ENCODE peak calls at places on chromosome 6, in six cellular contexts. One of them, this sample, is unnamed.
A peak's percentile ranks its signal among the peaks of the same experiment; 100 is the strongest.

GRCh38 chr6:3630258-3630828 is 121.2 kb downstream of the PXDC1 start:
- DNase-seq in hepatocyte: no peak
- DNase-seq in IMR-90: no peak
- DNase-seq in CD8-positive, alpha-beta T cell: no peak
- DNase-seq in brain microvascular endothelial cell: no peak
- DNase-seq in esophagus squamous epithelium: no peak
- DNase-seq in this sample: no peak

GRCh38 chr6:85675030-85675819 is 32.5 kb upstream of the SYNCRIP start:
- DNase-seq in hepatocyte: peak; percentile 31
- DNase-seq in IMR-90: peak; percentile 84
- DNase-seq in CD8-positive, alpha-beta T cell: no peak
- DNase-seq in brain microvascular endothelial cell: peak; percentile 47
- DNase-seq in esophagus squamous epithelium: no peak
- DNase-seq in this sample: peak; percentile 79

GRCh38 chr6:1485678-1486077 is 96.3 kb downstream of the FOXF2 start:
- DNase-seq in hepatocyte: peak; percentile 39
- DNase-seq in IMR-90: peak; percentile 94
- DNase-seq in CD8-positive, alpha-beta T cell: no peak
- DNase-seq in brain microvascular endothelial cell: peak; percentile 89
- DNase-seq in esophagus squamous epithelium: no peak
- DNase-seq in this sample: peak; percentile 73

GRCh38 chr6:3379482-3380060 is 77.3 kb downstream of the SLC22A23 start:
- DNase-seq in hepatocyte: peak; percentile 46
- DNase-seq in IMR-90: peak; percentile 32
- DNase-seq in CD8-positive, alpha-beta T cell: no peak
- DNase-seq in brain microvascular endothelial cell: peak; percentile 51
- DNase-seq in esophagus squamous epithelium: no peak
- DNase-seq in this sample: no peak

GRCh38 chr6:19705606-19706005 is 131.6 kb upstream of the ID4 start:
- DNase-seq in hepatocyte: no peak
- DNase-seq in IMR-90: peak; percentile 17
- DNase-seq in CD8-positive, alpha-beta T cell: no peak
- DNase-seq in brain microvascular endothelial cell: no peak
- DNase-seq in esophagus squamous epithelium: no peak
- DNase-seq in this sample: no peak

GRCh38 chr6:36187446-36187845 is 9.1 kb upstream of the BRPF3 start:
- DNase-seq in hepatocyte: no peak
- DNase-seq in IMR-90: no peak
- DNase-seq in CD8-positive, alpha-beta T cell: no peak
- DNase-seq in brain microvascular endothelial cell: no peak
- DNase-seq in esophagus squamous epithelium: no peak
- DNase-seq in this sample: no peak

GRCh38 chr6:119591235-119591634 is 241.7 kb upstream of the MAN1A1 start:
- DNase-seq in hepatocyte: no peak
- DNase-seq in IMR-90: no peak
- DNase-seq in CD8-positive, alpha-beta T cell: no peak
- DNase-seq in brain microvascular endothelial cell: no peak
- DNase-seq in esophagus squamous epithelium: no peak
- DNase-seq in this sample: no peak

GRCh38 chr6:128333581-128334223 is 186.7 kb downstream of the PTPRK start:
- DNase-seq in hepatocyte: no peak
- DNase-seq in IMR-90: no peak
- DNase-seq in CD8-positive, alpha-beta T cell: no peak
- DNase-seq in brain microvascular endothelial cell: no peak
- DNase-seq in esophagus squamous epithelium: no peak
- DNase-seq in this sample: no peak

GRCh38 chr6:125018136-125018535 is 55.9 kb downstream of the RNF217 start:
- DNase-seq in hepatocyte: no peak
- DNase-seq in IMR-90: no peak
- DNase-seq in CD8-positive, alpha-beta T cell: no peak
- DNase-seq in brain microvascular endothelial cell: no peak
- DNase-seq in esophagus squamous epithelium: no peak
- DNase-seq in this sample: no peak

GRCh38 chr6:135575629-135576028 is 78.1 kb upstream of the AHI1 start:
- DNase-seq in hepatocyte: no peak
- DNase-seq in IMR-90: no peak
- DNase-seq in CD8-positive, alpha-beta T cell: no peak
- DNase-seq in brain microvascular endothelial cell: no peak
- DNase-seq in esophagus squamous epithelium: no peak
- DNase-seq in this sample: no peak

GRCh38 chr6:105291525-105291924 is 111.4 kb downstream of the PREP start:
- DNase-seq in hepatocyte: no peak
- DNase-seq in IMR-90: no peak
- DNase-seq in CD8-positive, alpha-beta T cell: no peak
- DNase-seq in brain microvascular endothelial cell: no peak
- DNase-seq in esophagus squamous epithelium: no peak
- DNase-seq in this sample: no peak

GRCh38 chr6:109580519-109580918 is 97.5 kb upstream of the ZBTB24 start:
- DNase-seq in hepatocyte: no peak
- DNase-seq in IMR-90: peak; percentile 20
- DNase-seq in CD8-positive, alpha-beta T cell: no peak
- DNase-seq in brain microvascular endothelial cell: peak; percentile 66
- DNase-seq in esophagus squamous epithelium: no peak
- DNase-seq in this sample: peak; percentile 26

GRCh38 chr6:26493258-26493657 is 6.8 kb upstream of the BTN1A1 start:
- DNase-seq in hepatocyte: no peak
- DNase-seq in IMR-90: peak; percentile 55
- DNase-seq in CD8-positive, alpha-beta T cell: no peak
- DNase-seq in brain microvascular endothelial cell: no peak
- DNase-seq in esophagus squamous epithelium: no peak
- DNase-seq in this sample: no peak

GRCh38 chr6:145891126-145891525 is 73.0 kb downstream of the SHPRH start:
- DNase-seq in hepatocyte: no peak
- DNase-seq in IMR-90: peak; percentile 96
- DNase-seq in CD8-positive, alpha-beta T cell: no peak
- DNase-seq in brain microvascular endothelial cell: peak; percentile 82
- DNase-seq in esophagus squamous epithelium: no peak
- DNase-seq in this sample: no peak

GRCh38 chr6:79861023-79861422 is 86.3 kb downstream of the ELOVL4 start:
- DNase-seq in hepatocyte: no peak
- DNase-seq in IMR-90: no peak
- DNase-seq in CD8-positive, alpha-beta T cell: no peak
- DNase-seq in brain microvascular endothelial cell: no peak
- DNase-seq in esophagus squamous epithelium: no peak
- DNase-seq in this sample: no peak

GRCh38 chr6:6148192-6148815 is 141.6 kb upstream of the NRN1 start:
- DNase-seq in hepatocyte: no peak
- DNase-seq in IMR-90: no peak
- DNase-seq in CD8-positive, alpha-beta T cell: no peak
- DNase-seq in brain microvascular endothelial cell: no peak
- DNase-seq in esophagus squamous epithelium: no peak
- DNase-seq in this sample: no peak

GRCh38 chr6:62519574-62519973 is 233.5 kb upstream of the KHDRBS2 start:
- DNase-seq in hepatocyte: no peak
- DNase-seq in IMR-90: no peak
- DNase-seq in CD8-positive, alpha-beta T cell: no peak
- DNase-seq in brain microvascular endothelial cell: no peak
- DNase-seq in esophagus squamous epithelium: no peak
- DNase-seq in this sample: no peak

GRCh38 chr6:62516287-62517152 is 230.5 kb upstream of the KHDRBS2 start:
- DNase-seq in hepatocyte: no peak
- DNase-seq in IMR-90: no peak
- DNase-seq in CD8-positive, alpha-beta T cell: no peak
- DNase-seq in brain microvascular endothelial cell: no peak
- DNase-seq in esophagus squamous epithelium: no peak
- DNase-seq in this sample: no peak
- H3K4me3 ChIP-seq in hepatocyte: no peak overlapping the region
- H3K4me3 ChIP-seq in IMR-90: no peak overlapping the region
- H3K4me3 ChIP-seq in CD8-positive, alpha-beta T cell: no peak overlapping the region
- H3K4me3 ChIP-seq in brain microvascular endothelial cell: no peak overlapping the region
- H3K4me3 ChIP-seq in esophagus squamous epithelium: no peak overlapping the region
- H3K4me3 ChIP-seq in this sample: no peak overlapping the region

GRCh38 chr6:33213989-33214335 is 5.7 kb downstream of the RING1 start:
- DNase-seq in hepatocyte: no peak
- DNase-seq in IMR-90: no peak
- DNase-seq in CD8-positive, alpha-beta T cell: no peak
- DNase-seq in brain microvascular endothelial cell: no peak
- DNase-seq in esophagus squamous epithelium: no peak
- DNase-seq in this sample: no peak

GRCh38 chr6:33213166-33213988 is 5.1 kb downstream of the RING1 start:
- DNase-seq in hepatocyte: no peak
- DNase-seq in IMR-90: no peak
- DNase-seq in CD8-positive, alpha-beta T cell: peak; percentile 30
- DNase-seq in brain microvascular endothelial cell: no peak
- DNase-seq in esophagus squamous epithelium: no peak
- DNase-seq in this sample: peak; percentile 64

GRCh38 chr6:33211136-33211535 is 2.8 kb downstream of the RING1 start:
- DNase-seq in hepatocyte: no peak
- DNase-seq in IMR-90: no peak
- DNase-seq in CD8-positive, alpha-beta T cell: no peak
- DNase-seq in brain microvascular endothelial cell: no peak
- DNase-seq in esophagus squamous epithelium: no peak
- DNase-seq in this sample: no peak

GRCh38 chr6:33211666-33212422 is 3.5 kb downstream of the RING1 start:
- DNase-seq in hepatocyte: no peak
- DNase-seq in IMR-90: no peak
- DNase-seq in CD8-positive, alpha-beta T cell: no peak
- DNase-seq in brain microvascular endothelial cell: no peak
- DNase-seq in esophagus squamous epithelium: no peak
- DNase-seq in this sample: no peak

GRCh38 chr6:33212857-33213165 is 4.5 kb downstream of the RING1 start:
- DNase-seq in hepatocyte: no peak
- DNase-seq in IMR-90: no peak
- DNase-seq in CD8-positive, alpha-beta T cell: no peak
- DNase-seq in brain microvascular endothelial cell: no peak
- DNase-seq in esophagus squamous epithelium: no peak
- DNase-seq in this sample: no peak
- H3K27me3 ChIP-seq in hepatocyte: peaks cover 5% of the 10 kb centered on the region
- H3K27me3 ChIP-seq in IMR-90: peaks cover 14% of the 10 kb centered on the region
- H3K27me3 ChIP-seq in CD8-positive, alpha-beta T cell: no peaks in the 10 kb centered on the region
- H3K27me3 ChIP-seq in brain microvascular endothelial cell: no peaks in the 10 kb centered on the region
- H3K27me3 ChIP-seq in esophagus squamous epithelium: no peaks in the 10 kb centered on the region
- H3K27me3 ChIP-seq in this sample: peaks cover 2% of the 10 kb centered on the region

DNA sequence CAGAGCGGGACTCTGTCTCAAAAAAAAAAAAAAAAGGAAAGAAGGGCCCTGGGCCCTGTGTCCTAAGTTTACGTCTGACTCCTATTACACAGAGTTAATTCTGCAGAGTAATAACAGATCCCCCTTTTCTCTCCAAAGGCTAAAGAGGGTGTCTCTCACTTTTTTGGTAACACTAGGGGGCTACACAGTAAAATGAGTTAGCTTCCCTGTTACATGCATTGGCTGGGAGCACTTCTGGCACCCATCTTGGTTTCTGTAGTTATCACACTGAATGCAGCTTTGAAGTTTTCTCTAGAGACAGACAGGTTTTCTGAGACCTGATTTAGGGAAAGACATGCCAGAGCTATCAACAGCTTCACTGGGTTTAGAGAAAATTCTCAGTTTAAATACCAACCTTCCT is 29.2 kb downstream of the RNF8 start:
- DNase-seq in hepatocyte: no peak
- DNase-seq in IMR-90: no peak
- DNase-seq in CD8-positive, alpha-beta T cell: no peak
- DNase-seq in brain microvascular endothelial cell: no peak
- DNase-seq in esophagus squamous epithelium: no peak
- DNase-seq in this sample: no peak
- H3K4me3 ChIP-seq in hepatocyte: no peak overlapping the region
- H3K4me3 ChIP-seq in IMR-90: no peak overlapping the region
- H3K4me3 ChIP-seq in CD8-positive, alpha-beta T cell: no peak overlapping the region
- H3K4me3 ChIP-seq in brain microvascular endothelial cell: no peak overlapping the region
- H3K4me3 ChIP-seq in esophagus squamous epithelium: no peak overlapping the region
- H3K4me3 ChIP-seq in this sample: no peak overlapping the region

DNA sequence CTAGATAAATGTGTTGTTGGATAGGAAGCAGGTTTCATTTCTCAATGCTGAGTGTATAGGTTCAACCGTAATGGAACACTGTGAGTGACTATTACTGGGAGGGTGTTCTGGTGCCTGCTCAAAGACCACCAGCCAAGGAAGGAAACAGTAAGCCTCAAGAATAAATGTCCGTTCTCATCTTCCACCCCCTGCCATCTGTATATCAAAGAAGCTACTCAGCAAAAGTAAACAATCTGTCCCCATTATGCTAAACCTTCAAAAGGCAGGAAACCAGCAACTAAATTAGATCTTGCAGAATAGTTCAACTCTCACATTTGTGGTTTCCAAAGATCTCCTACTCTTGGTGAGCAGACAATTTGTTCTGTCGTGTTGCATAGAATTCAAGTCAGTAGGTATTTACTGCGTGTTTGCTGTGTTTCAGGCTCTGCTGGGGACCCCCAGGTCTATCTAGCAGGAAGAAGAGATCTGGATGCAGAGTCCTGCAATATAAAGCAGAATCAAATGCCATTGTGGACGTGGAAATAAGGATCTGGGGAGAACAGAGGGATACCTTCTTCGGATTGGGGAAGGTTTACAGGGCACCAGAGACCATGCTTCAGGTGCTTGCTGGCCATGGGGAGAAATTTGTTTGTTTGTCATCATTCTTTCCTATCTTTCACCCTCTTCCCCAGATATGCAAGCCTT is 87.3 kb downstream of the SCML4 start:
- DNase-seq in hepatocyte: no peak
- DNase-seq in IMR-90: no peak
- DNase-seq in CD8-positive, alpha-beta T cell: peak; percentile 47
- DNase-seq in brain microvascular endothelial cell: no peak
- DNase-seq in esophagus squamous epithelium: no peak
- DNase-seq in this sample: no peak
- H3K27me3 ChIP-seq in hepatocyte: no peaks in the 10 kb centered on the region
- H3K27me3 ChIP-seq in IMR-90: peaks cover 48% of the 10 kb centered on the region
- H3K27me3 ChIP-seq in CD8-positive, alpha-beta T cell: no peaks in the 10 kb centered on the region
- H3K27me3 ChIP-seq in brain microvascular endothelial cell: no peaks in the 10 kb centered on the region
- H3K27me3 ChIP-seq in esophagus squamous epithelium: no peaks in the 10 kb centered on the region
- H3K27me3 ChIP-seq in this sample: no peaks in the 10 kb centered on the region

DNA sequence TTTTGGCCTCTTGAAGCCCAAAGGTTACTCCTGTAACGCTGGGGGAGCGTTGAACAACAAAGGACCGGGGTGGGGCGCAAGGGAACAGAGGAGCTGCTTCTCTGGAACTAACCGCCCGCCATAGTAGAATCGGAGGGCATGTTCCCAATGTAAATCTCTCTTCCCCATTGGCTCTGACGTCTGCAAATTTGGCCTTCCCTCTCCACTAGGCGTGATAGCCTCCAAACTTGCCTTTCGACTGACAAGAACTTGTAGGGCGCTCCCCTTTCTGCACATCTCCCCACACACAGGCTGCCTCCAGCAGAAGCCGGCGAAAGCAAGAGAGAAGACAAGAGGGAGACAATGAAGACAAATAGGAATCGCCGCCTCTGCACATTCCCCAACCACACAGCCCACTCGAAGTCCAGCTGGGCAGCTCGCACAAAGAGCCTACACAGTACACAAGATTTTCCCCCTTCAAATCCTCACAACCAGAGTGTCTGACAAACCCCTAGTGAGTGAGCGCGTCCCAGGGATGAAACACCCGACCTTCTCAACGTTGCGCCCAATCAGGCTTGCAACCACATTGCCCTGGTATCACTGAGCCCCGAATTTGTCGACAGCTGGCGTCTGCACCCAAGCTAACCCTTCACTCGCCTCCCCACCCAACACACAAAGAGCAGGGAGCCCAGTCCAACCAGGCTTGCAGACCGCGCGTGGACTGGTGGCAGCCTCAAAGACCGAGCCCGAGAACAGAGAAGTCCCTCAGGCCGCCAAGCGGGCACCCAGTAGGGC is 1.5 kb upstream of the COL12A1 start:
- DNase-seq in hepatocyte: peak; percentile 17
- DNase-seq in IMR-90: peak; percentile 42
- DNase-seq in CD8-positive, alpha-beta T cell: no peak
- DNase-seq in brain microvascular endothelial cell: no peak
- DNase-seq in esophagus squamous epithelium: no peak
- DNase-seq in this sample: no peak
- H3K4me3 ChIP-seq in hepatocyte: no peak overlapping the region
- H3K4me3 ChIP-seq in IMR-90: no peak overlapping the region
- H3K4me3 ChIP-seq in CD8-positive, alpha-beta T cell: no peak overlapping the region
- H3K4me3 ChIP-seq in brain microvascular endothelial cell: peak overlapping the region; percentile 89
- H3K4me3 ChIP-seq in esophagus squamous epithelium: peak overlapping the region; percentile 71
- H3K4me3 ChIP-seq in this sample: no peak overlapping the region

This sample was measured in MG63.